ENCODE peak calls at places on chromosomes 11 and 22, in eight cellular contexts. Z is neuronal stem cell; H is spleen; W is lower lobe of right lung; S is colonic mucosa; L is naive thymus-derived CD4-positive, alpha-beta T cell; J is psoas muscle; M is fibroblast of lung. X is an unnamed sample. For H3K9me3, the result is how much of the 10 kb centered on the place peaks cover.

GRCh38 chr22:38305481-38306448 is 11.5 kb downstream of the CSNK1E start:
- DNase-seq in Z (no peak), J (no peak), W (no peak), H (no peak), L (no peak), S (peak), M (peak), X (no peak)

GRCh38 chr22:39522567-39523300 is 2.4 kb downstream of the ATF4 start:
- DNase-seq in S (peak), J (peak), L (no peak), W (peak), M (peak), H (peak), Z (no peak), X (no peak)

GRCh38 chr11:19345848-19346681 is 105.3 kb upstream of the E2F8 start:
- DNase-seq in H (peak), L (no peak), W (no peak), J (peak), M (no peak), S (no peak), Z (peak), X (no peak)

GRCh38 chr11:72781063-72781312 is 12.9 kb downstream of the STARD10 start:
- DNase-seq in J (no peak), Z (no peak), L (no peak), S (peak), H (no peak), W (peak), M (no peak), X (no peak)

GRCh38 chr22:19874307-19875060 is 19.8 kb upstream of the GNB1L start:
- DNase-seq in L (peak), H (peak), S (peak), Z (peak), M (peak), J (peak), W (peak), X (peak)

GRCh38 chr11:121451982-121452608 is at the start of gene SORL1:
- DNase-seq in M (peak), H (peak), Z (peak), L (peak), J (peak), W (peak), S (peak), X (peak)

GRCh38 chr11:59787816-59788215 is 22.8 kb downstream of the MRPL16 start:
- DNase-seq in H (no peak), J (no peak), L (no peak), W (no peak), Z (no peak), S (no peak), M (peak), X (no peak)

GRCh38 chr11:71129624-71130023 is 122.8 kb downstream of the SHANK2 start:
- DNase-seq in W (no peak), Z (no peak), L (no peak), H (peak), S (no peak), M (peak), J (no peak), X (no peak)

GRCh38 chr22:29773233-29773632 is 6.1 kb downstream of the UQCR10 start:
- DNase-seq in H (no peak), W (no peak), J (peak), S (no peak), L (no peak), Z (no peak), M (peak), X (no peak)

DNA sequence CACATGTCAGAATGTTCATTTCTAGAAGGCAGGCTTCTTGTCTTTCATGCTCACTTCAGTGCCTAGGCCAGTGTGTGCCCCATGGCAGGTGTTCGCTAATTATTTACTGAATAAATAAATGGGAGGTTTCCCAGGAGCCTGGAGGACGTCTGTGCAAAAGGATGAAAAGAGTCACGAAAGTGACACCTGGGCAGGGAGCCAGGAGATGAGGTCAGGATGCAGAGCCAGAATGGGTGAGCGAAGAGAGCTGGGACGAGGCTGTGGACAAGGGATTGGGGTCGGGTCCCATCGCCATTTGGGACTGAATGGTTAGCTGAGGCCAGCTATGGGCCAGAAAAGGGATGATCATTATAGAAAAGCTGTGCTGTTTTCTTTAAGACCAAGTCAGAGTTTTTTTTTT is 560.4 kb downstream of the TBC1D22A start:
- DNase-seq in L (no peak), W (no peak), S (no peak), J (no peak), Z (no peak), H (no peak), M (no peak), X (no peak)
- H3K9me3 ChIP-seq in L (under half), W (under half), S (under half), J (under half), Z (under half), H (under half), M (under half), X (under half)

DNA sequence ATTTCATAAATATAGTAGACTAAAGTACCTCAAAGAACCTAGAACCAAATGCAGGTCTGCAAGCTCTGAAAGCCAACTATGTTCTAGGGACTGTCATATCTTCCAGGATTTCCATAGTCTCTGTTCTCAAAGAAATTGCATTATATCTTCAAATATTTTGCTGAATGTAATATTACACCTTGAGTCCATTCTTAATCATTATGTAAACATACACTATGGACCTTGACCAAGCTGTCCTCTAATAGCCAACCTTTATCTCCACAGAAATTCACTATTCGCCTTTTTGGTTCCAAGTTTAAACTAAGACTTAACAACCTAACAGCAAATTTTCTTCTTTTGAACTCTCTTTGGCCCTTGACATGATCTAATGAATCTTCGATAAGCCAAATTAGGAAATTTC is 678.6 kb upstream of the ARHGAP42 start:
- DNase-seq in M (no peak), H (no peak), S (no peak), L (no peak), W (no peak), J (no peak), Z (no peak), X (no peak)
- H3K9me3 ChIP-seq in M (under half), H (under half), S (under half), L (under half), W (under half), J (under half), Z (under half), X (under half)

GRCh38 chr11:15783619-15784018 is 572.7 kb downstream of the SOX6 start:
- DNase-seq in L (no peak), H (no peak), W (no peak), S (no peak), J (no peak), Z (no peak), M (no peak), X (no peak)

GRCh38 chr11:15776387-15776786 is 580.0 kb downstream of the SOX6 start:
- DNase-seq in J (no peak), W (no peak), Z (no peak), S (no peak), H (no peak), M (no peak), L (no peak), X (no peak)

GRCh38 chr11:15779518-15779917 is 576.8 kb downstream of the SOX6 start:
- DNase-seq in S (no peak), M (peak), J (no peak), H (no peak), Z (no peak), W (no peak), L (no peak), X (no peak)

GRCh38 chr11:15780354-15780753 is 576.0 kb downstream of the SOX6 start:
- DNase-seq in L (no peak), J (no peak), W (no peak), M (no peak), H (no peak), S (no peak), Z (no peak), X (no peak)

DNA sequence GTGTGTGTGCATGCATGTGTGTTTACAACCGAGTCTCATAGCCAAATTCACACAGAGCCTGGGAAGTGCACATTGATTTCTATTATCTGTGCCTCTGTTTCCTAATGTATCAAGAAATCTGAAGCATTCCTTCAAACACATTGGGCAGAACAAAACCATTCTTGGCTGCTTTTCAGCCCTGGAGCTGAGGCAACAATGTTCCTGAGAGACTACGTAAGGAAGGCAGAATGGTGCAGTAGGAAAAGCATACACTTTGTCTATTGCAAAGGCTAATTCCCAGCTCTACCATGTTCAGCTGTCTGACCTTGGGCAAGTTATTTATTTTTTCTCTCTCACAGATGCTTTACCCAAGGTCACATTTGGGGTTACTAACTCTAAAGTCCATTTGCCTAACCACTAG is 575.5 kb downstream of the SOX6 start:
- DNase-seq in W (no peak), L (no peak), H (no peak), S (no peak), Z (no peak), M (peak), J (no peak), X (no peak)
- H3K9me3 ChIP-seq in W (under half), L (under half), H (under half), S (under half), Z (under half), M (under half), J (under half), X (under half)

DNA sequence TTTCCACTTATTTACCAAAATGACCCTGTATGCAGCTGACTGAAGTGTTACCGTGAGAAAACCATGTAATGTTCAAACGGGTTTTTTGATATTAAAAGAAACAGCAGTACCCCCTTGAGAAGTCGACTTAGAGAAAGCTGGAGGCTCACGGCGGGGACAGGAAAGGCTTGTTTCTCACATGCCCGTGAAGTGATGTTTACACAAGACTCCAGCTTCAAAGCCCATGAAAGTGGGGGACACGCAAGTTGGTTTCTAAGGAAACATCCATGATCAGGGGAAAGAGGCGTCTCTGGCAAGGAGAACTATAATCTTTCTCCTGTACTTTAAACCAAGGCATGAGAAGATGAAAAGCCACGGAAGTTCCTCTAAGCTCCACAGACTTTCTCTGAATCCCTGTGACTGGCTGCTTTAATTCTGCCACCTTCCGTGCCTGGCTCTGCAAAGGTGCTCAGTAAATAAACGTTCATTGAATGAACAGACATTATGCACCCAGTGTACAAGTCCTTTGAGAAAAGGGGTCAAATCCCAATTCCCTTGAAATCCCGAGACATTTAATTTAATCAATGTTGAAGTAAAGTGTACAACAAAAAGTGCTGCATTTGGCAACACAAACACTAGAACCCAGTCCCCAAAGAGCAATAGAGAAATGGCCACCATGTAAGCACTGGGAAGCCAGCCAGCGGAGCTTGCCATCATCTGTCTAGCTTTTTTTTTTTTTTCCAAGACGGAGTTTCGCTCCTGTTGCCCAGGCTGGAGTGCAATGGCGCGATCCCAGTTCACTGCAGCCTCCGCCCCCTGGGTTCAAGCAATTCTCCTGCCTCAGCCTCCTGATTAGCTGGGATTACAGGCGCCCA is 58.7 kb downstream of the AHNAK start:
- DNase-seq in H (no peak), Z (no peak), S (no peak), W (no peak), L (no peak), M (no peak), J (no peak), X (no peak)
- H3K9me3 ChIP-seq in H (under half), Z (under half), S (under half), W (under half), L (under half), M (under half), J (under half), X (under half)

DNA sequence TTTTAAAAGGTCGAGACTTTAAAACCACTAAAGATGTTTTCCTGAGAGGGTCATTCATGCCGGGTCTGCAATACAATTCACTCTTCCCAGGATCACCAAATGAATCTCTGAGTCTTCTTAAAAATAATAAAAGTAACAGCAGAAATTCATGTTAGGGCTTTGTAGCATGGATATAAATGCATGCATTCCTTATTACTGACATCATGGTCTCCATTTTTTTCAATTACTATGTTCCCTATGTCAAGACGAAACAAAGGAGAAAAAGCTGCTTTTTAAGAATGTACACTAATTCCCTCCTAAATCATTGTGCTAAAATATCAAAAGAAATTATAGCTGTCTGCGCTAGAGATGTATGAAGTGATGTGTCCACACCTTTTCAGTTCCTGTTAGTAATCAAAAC is 789.9 kb upstream of the LRRC4C start:
- DNase-seq in M (peak), S (no peak), J (no peak), W (no peak), L (no peak), Z (no peak), H (no peak), X (no peak)
- H3K9me3 ChIP-seq in M (under half), S (under half), J (under half), W (under half), L (under half), Z (under half), H (under half), X (under half)

GRCh38 chr22:48753381-48753730 is 1074.3 kb downstream of the BRD1 start:
- DNase-seq in J (no peak), W (no peak), S (no peak), Z (no peak), M (no peak), L (no peak), H (no peak), X (no peak)
- H3K9me3 ChIP-seq in J (under half), W (under half), S (under half), Z (under half), M (under half), L (under half), H (under half), X (under half)

DNA sequence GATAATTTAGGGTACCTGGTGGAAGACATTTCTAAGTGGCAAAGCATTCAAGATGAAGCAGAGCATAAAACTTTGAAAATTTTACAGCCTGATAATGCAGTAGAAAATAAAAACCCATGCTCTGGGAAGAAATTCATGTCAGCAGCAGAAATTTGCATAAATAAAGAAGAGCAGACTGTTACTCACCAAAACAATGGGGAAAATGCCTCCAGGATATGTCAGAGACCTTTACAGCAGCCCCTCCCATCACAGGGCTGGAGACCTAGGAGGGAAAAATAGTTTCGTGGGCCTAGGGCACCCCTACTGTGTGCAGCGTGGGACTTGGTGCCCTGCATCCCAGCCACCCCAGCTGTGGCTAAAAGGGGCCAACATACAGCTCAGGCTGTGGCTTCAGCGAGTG is 5.3 kb upstream of the DKK3 start:
- DNase-seq in W (no peak), L (no peak), H (no peak), S (no peak), J (no peak), Z (no peak), M (no peak), X (no peak)
- H3K9me3 ChIP-seq in W (under half), L (under half), H (under half), S (under half), J (under half), Z (under half), M (under half), X (under half)

GRCh38 chr22:48819232-48819631 is 1008.4 kb downstream of the BRD1 start:
- DNase-seq in W (no peak), M (no peak), Z (no peak), H (peak), S (no peak), J (no peak), L (no peak), X (no peak)
- H3K9me3 ChIP-seq in W (under half), M (under half), Z (under half), H (under half), S (under half), J (under half), L (under half), X (under half)

DNA sequence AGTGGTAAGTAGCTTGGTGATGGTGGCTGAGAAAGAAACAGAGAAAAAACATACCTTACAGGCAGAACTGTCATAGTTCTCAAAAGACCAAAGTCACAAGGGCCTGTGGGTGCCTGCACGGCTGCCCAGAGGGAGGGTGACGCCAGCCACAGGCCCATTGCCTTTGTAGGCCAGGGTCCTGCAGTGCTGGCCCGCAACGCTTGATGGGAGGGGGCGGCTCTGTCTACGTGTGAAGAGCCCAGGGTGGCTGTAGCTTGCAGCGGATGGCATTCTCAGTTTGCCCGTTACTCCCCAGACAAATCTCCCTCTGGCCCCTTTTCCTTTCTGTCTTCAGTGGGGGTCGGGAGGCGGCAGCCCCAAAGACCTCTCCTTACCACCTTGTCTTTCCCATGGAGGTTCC is 24.7 kb upstream of the B3GAT1 start:
- DNase-seq in Z (no peak), L (no peak), H (no peak), M (no peak), S (no peak), W (no peak), J (no peak), X (no peak)
- H3K9me3 ChIP-seq in Z (under half), L (under half), H (under half), M (under half), S (under half), W (under half), J (under half), X (under half)

GRCh38 chr11:114615448-114616361 is 20.1 kb upstream of the NXPE4 start:
- DNase-seq in L (no peak), H (no peak), M (no peak), J (no peak), Z (no peak), S (peak), W (no peak), X (no peak)

GRCh38 chr11:114619659-114620173 is 24.1 kb upstream of the NXPE4 start:
- DNase-seq in W (no peak), J (no peak), L (no peak), Z (no peak), S (no peak), M (no peak), H (no peak), X (no peak)

GRCh38 chr11:114617157-114618124 is 21.9 kb upstream of the NXPE4 start:
- DNase-seq in S (peak), W (no peak), L (no peak), H (no peak), M (no peak), J (no peak), Z (no peak), X (no peak)

GRCh38 chr11:114616516-114616915 is 20.9 kb upstream of the NXPE4 start:
- DNase-seq in M (no peak), J (no peak), S (peak), H (no peak), Z (no peak), W (no peak), L (no peak), X (no peak)

GRCh38 chr11:114618139-114618538 is 22.6 kb upstream of the NXPE4 start:
- DNase-seq in J (no peak), S (no peak), Z (no peak), W (no peak), L (no peak), M (no peak), H (no peak), X (no peak)
- H3K9me3 ChIP-seq in J (under half), S (under half), Z (under half), W (under half), L (under half), M (under half), H (under half), X (under half)

X was measured in T-helper 17 cell.